ENCODE peak calls at places on chromosomes 3 and 15, in seven cellular contexts. One of them, this sample, is unnamed.

GRCh38 chr3:61169621-61170251 is 81.5 kb downstream of the FHIT start:
- DNase-seq in NCI-H1105 treated with DMSO at 0.1 percent for 48 hours: no peak
- DNase-seq in HT1080: no peak
- DNase-seq in stimulated activated CD4-positive, alpha-beta T cell treated with anti-CD3 and anti-CD28 coated beads, Interleukin-4, amount 100 ng/mL, for 1 hour: no peak
- DNase-seq in GM04504: no peak
- DNase-seq in astrocyte of the spinal cord: no peak
- DNase-seq in T-cell: no peak
- DNase-seq in this sample: no peak

GRCh38 chr3:34634939-34635338 is 836.5 kb downstream of the PDCD6IP start:
- DNase-seq in HT1080: no peak
- DNase-seq in stimulated activated CD4-positive, alpha-beta T cell treated with anti-CD3 and anti-CD28 coated beads, Interleukin-4, amount 100 ng/mL, for 1 hour: no peak
- DNase-seq in NCI-H1105 treated with DMSO at 0.1 percent for 48 hours: no peak
- DNase-seq in astrocyte of the spinal cord: no peak
- DNase-seq in T-cell: no peak
- DNase-seq in GM04504: no peak
- DNase-seq in this sample: no peak

GRCh38 chr15:95328559-95328958 is 1001.9 kb upstream of the NR2F2 start:
- DNase-seq in T-cell: no peak
- DNase-seq in GM04504: no peak
- DNase-seq in astrocyte of the spinal cord: no peak
- DNase-seq in stimulated activated CD4-positive, alpha-beta T cell treated with anti-CD3 and anti-CD28 coated beads, Interleukin-4, amount 100 ng/mL, for 1 hour: no peak
- DNase-seq in HT1080: no peak
- DNase-seq in NCI-H1105 treated with DMSO at 0.1 percent for 48 hours: no peak
- DNase-seq in this sample: no peak

GRCh38 chr3:128875556-128876120 is 3.8 kb upstream of the ACAD9 start:
- DNase-seq in astrocyte of the spinal cord: no peak
- DNase-seq in HT1080: no peak
- DNase-seq in stimulated activated CD4-positive, alpha-beta T cell treated with anti-CD3 and anti-CD28 coated beads, Interleukin-4, amount 100 ng/mL, for 1 hour: peak
- DNase-seq in NCI-H1105 treated with DMSO at 0.1 percent for 48 hours: peak
- DNase-seq in T-cell: peak
- DNase-seq in GM04504: no peak
- DNase-seq in this sample: no peak

GRCh38 chr3:160755776-160756304 is at the start of gene PPM1L:
- DNase-seq in stimulated activated CD4-positive, alpha-beta T cell treated with anti-CD3 and anti-CD28 coated beads, Interleukin-4, amount 100 ng/mL, for 1 hour: peak
- DNase-seq in GM04504: peak
- DNase-seq in NCI-H1105 treated with DMSO at 0.1 percent for 48 hours: peak
- DNase-seq in T-cell: peak
- DNase-seq in astrocyte of the spinal cord: peak
- DNase-seq in HT1080: no peak
- DNase-seq in this sample: no peak

GRCh38 chr3:161700998-161701397 is 204.4 kb downstream of the OTOL1 start:
- DNase-seq in NCI-H1105 treated with DMSO at 0.1 percent for 48 hours: peak
- DNase-seq in HT1080: peak
- DNase-seq in GM04504: no peak
- DNase-seq in T-cell: no peak
- DNase-seq in astrocyte of the spinal cord: no peak
- DNase-seq in stimulated activated CD4-positive, alpha-beta T cell treated with anti-CD3 and anti-CD28 coated beads, Interleukin-4, amount 100 ng/mL, for 1 hour: no peak
- DNase-seq in this sample: no peak

GRCh38 chr3:114035146-114035545 is 21.2 kb downstream of the CCDC191 start:
- DNase-seq in NCI-H1105 treated with DMSO at 0.1 percent for 48 hours: no peak
- DNase-seq in astrocyte of the spinal cord: no peak
- DNase-seq in stimulated activated CD4-positive, alpha-beta T cell treated with anti-CD3 and anti-CD28 coated beads, Interleukin-4, amount 100 ng/mL, for 1 hour: no peak
- DNase-seq in GM04504: no peak
- DNase-seq in T-cell: no peak
- DNase-seq in HT1080: peak
- DNase-seq in this sample: no peak

GRCh38 chr3:111831840-111832239 is 27.2 kb upstream of the PHLDB2 start:
- DNase-seq in T-cell: no peak
- DNase-seq in GM04504: no peak
- DNase-seq in stimulated activated CD4-positive, alpha-beta T cell treated with anti-CD3 and anti-CD28 coated beads, Interleukin-4, amount 100 ng/mL, for 1 hour: no peak
- DNase-seq in astrocyte of the spinal cord: peak
- DNase-seq in NCI-H1105 treated with DMSO at 0.1 percent for 48 hours: no peak
- DNase-seq in HT1080: peak
- DNase-seq in this sample: no peak

GRCh38 chr3:183290216-183290615 is 37.2 kb downstream of the B3GNT5 start:
- DNase-seq in GM04504: no peak
- DNase-seq in NCI-H1105 treated with DMSO at 0.1 percent for 48 hours: no peak
- DNase-seq in HT1080: no peak
- DNase-seq in astrocyte of the spinal cord: no peak
- DNase-seq in T-cell: no peak
- DNase-seq in stimulated activated CD4-positive, alpha-beta T cell treated with anti-CD3 and anti-CD28 coated beads, Interleukin-4, amount 100 ng/mL, for 1 hour: no peak
- DNase-seq in this sample: no peak

GRCh38 chr3:9248232-9249191 is 934 bp downstream of the SRGAP3 start:
- DNase-seq in astrocyte of the spinal cord: no peak
- DNase-seq in stimulated activated CD4-positive, alpha-beta T cell treated with anti-CD3 and anti-CD28 coated beads, Interleukin-4, amount 100 ng/mL, for 1 hour: no peak
- DNase-seq in T-cell: no peak
- DNase-seq in GM04504: no peak
- DNase-seq in NCI-H1105 treated with DMSO at 0.1 percent for 48 hours: peak
- DNase-seq in HT1080: no peak
- DNase-seq in this sample: no peak

GRCh38 chr3:24843955-24844354 is 349.3 kb upstream of the THRB start:
- DNase-seq in HT1080: no peak
- DNase-seq in NCI-H1105 treated with DMSO at 0.1 percent for 48 hours: no peak
- DNase-seq in stimulated activated CD4-positive, alpha-beta T cell treated with anti-CD3 and anti-CD28 coated beads, Interleukin-4, amount 100 ng/mL, for 1 hour: no peak
- DNase-seq in T-cell: no peak
- DNase-seq in astrocyte of the spinal cord: no peak
- DNase-seq in GM04504: no peak
- DNase-seq in this sample: no peak

GRCh38 chr3:41640076-41640475 is 321.8 kb downstream of the ULK4 start:
- DNase-seq in HT1080: peak
- DNase-seq in NCI-H1105 treated with DMSO at 0.1 percent for 48 hours: no peak
- DNase-seq in astrocyte of the spinal cord: no peak
- DNase-seq in T-cell: no peak
- DNase-seq in stimulated activated CD4-positive, alpha-beta T cell treated with anti-CD3 and anti-CD28 coated beads, Interleukin-4, amount 100 ng/mL, for 1 hour: no peak
- DNase-seq in GM04504: no peak
- DNase-seq in this sample: no peak

GRCh38 chr15:59315914-59316428 is 56.7 kb downstream of the MYO1E start:
- DNase-seq in HT1080: no peak
- DNase-seq in stimulated activated CD4-positive, alpha-beta T cell treated with anti-CD3 and anti-CD28 coated beads, Interleukin-4, amount 100 ng/mL, for 1 hour: no peak
- DNase-seq in T-cell: no peak
- DNase-seq in astrocyte of the spinal cord: peak
- DNase-seq in GM04504: no peak
- DNase-seq in NCI-H1105 treated with DMSO at 0.1 percent for 48 hours: peak
- DNase-seq in this sample: no peak

GRCh38 chr3:102979682-102980378 is 545.0 kb downstream of the ZPLD1 start:
- DNase-seq in stimulated activated CD4-positive, alpha-beta T cell treated with anti-CD3 and anti-CD28 coated beads, Interleukin-4, amount 100 ng/mL, for 1 hour: no peak
- DNase-seq in GM04504: peak
- DNase-seq in astrocyte of the spinal cord: peak
- DNase-seq in T-cell: no peak
- DNase-seq in HT1080: peak
- DNase-seq in NCI-H1105 treated with DMSO at 0.1 percent for 48 hours: no peak
- DNase-seq in this sample: no peak

This sample was measured in GM12864.